ENCODE peak calls at places on chromosomes 3 and 15, in seven cellular contexts. One of them, this sample, is unnamed.

GRCh38 chr3:61060421-61060861 is 190.8 kb downstream of the FHIT start:
- DNase-seq in activated T-cell treated with anti-CD3 and anti-CD28 coated beads for 48 hours: no peak
- DNase-seq in T-cell: no peak
- DNase-seq in NCI-H1105 treated with DMSO at 0.1 percent for 48 hours: no peak
- DNase-seq in GM19239: no peak
- DNase-seq in Karpas-422: no peak
- DNase-seq in NCI-H345: no peak
- DNase-seq in this sample: no peak

GRCh38 chr15:63504247-63504978 is at the start of gene USP3:
- DNase-seq in NCI-H1105 treated with DMSO at 0.1 percent for 48 hours: peak; percentile 95
- DNase-seq in Karpas-422: peak; percentile 97
- DNase-seq in activated T-cell treated with anti-CD3 and anti-CD28 coated beads for 48 hours: peak; percentile 94
- DNase-seq in T-cell: peak; percentile 86
- DNase-seq in NCI-H345: peak; percentile 88
- DNase-seq in GM19239: peak; percentile 44
- DNase-seq in this sample: peak; percentile 79

GRCh38 chr3:191020730-191021405 is 158.4 kb upstream of the GMNC start:
- DNase-seq in Karpas-422: no peak
- DNase-seq in T-cell: no peak
- DNase-seq in NCI-H1105 treated with DMSO at 0.1 percent for 48 hours: no peak
- DNase-seq in activated T-cell treated with anti-CD3 and anti-CD28 coated beads for 48 hours: no peak
- DNase-seq in GM19239: no peak
- DNase-seq in NCI-H345: no peak
- DNase-seq in this sample: no peak

GRCh38 chr15:48005921-48006541 is 114.8 kb upstream of the SLC24A5 start:
- DNase-seq in GM19239: no peak
- DNase-seq in NCI-H345: no peak
- DNase-seq in Karpas-422: no peak
- DNase-seq in activated T-cell treated with anti-CD3 and anti-CD28 coated beads for 48 hours: no peak
- DNase-seq in T-cell: no peak
- DNase-seq in NCI-H1105 treated with DMSO at 0.1 percent for 48 hours: no peak
- DNase-seq in this sample: no peak

GRCh38 chr3:75342425-75342824 is 321.7 kb upstream of the FRG2C start:
- DNase-seq in activated T-cell treated with anti-CD3 and anti-CD28 coated beads for 48 hours: no peak
- DNase-seq in GM19239: no peak
- DNase-seq in NCI-H345: no peak
- DNase-seq in NCI-H1105 treated with DMSO at 0.1 percent for 48 hours: no peak
- DNase-seq in T-cell: no peak
- DNase-seq in Karpas-422: no peak
- DNase-seq in this sample: no peak

GRCh38 chr3:14317057-14317553 is 85.3 kb upstream of the SLC6A6 start:
- DNase-seq in T-cell: no peak
- DNase-seq in GM19239: no peak
- DNase-seq in NCI-H345: no peak
- DNase-seq in activated T-cell treated with anti-CD3 and anti-CD28 coated beads for 48 hours: no peak
- DNase-seq in Karpas-422: no peak
- DNase-seq in NCI-H1105 treated with DMSO at 0.1 percent for 48 hours: no peak
- DNase-seq in this sample: no peak

GRCh38 chr3:123158330-123158729 is 43.4 kb upstream of the SEC22A start:
- DNase-seq in GM19239: no peak
- DNase-seq in Karpas-422: no peak
- DNase-seq in T-cell: no peak
- DNase-seq in NCI-H1105 treated with DMSO at 0.1 percent for 48 hours: no peak
- DNase-seq in NCI-H345: no peak
- DNase-seq in activated T-cell treated with anti-CD3 and anti-CD28 coated beads for 48 hours: no peak
- DNase-seq in this sample: no peak

GRCh38 chr3:181292984-181293383 is 303.4 kb upstream of the DNAJC19 start:
- DNase-seq in GM19239: no peak
- DNase-seq in T-cell: no peak
- DNase-seq in NCI-H1105 treated with DMSO at 0.1 percent for 48 hours: no peak
- DNase-seq in activated T-cell treated with anti-CD3 and anti-CD28 coated beads for 48 hours: no peak
- DNase-seq in Karpas-422: no peak
- DNase-seq in NCI-H345: no peak
- DNase-seq in this sample: no peak